ENCODE peak calls at places on chromosome 3, in four cellular contexts. R is heart left ventricle, Q is epithelial cell of esophagus, I is psoas muscle. T is an unnamed sample.

GRCh38 chr3:189766416-189766815 is 135.2 kb downstream of the TP63 start:
- DNase-seq in R (no peak), Q (peak), I (no peak), T (no peak)

GRCh38 chr3:61613666-61614065 is 52.3 kb downstream of the PTPRG start:
- DNase-seq in R (no peak), Q (no peak), I (no peak), T (no peak)

GRCh38 chr3:49120438-49121135 is at the start of gene USP19:
- DNase-seq in R (peak), Q (peak), I (peak), T (peak)

GRCh38 chr3:101936419-101937331 is 87.4 kb downstream of the NFKBIZ start:
- DNase-seq in R (no peak), Q (peak), I (no peak), T (no peak)

GRCh38 chr3:69090021-69090420 is 5.3 kb downstream of the ARL6IP5 start:
- DNase-seq in R (no peak), Q (peak), I (no peak), T (no peak)

GRCh38 chr3:113844622-113845222 is 6.1 kb downstream of the GRAMD1C start:
- DNase-seq in R (no peak), Q (peak), I (no peak), T (no peak)

GRCh38 chr3:48406443-48407431 is 23.1 kb downstream of the PLXNB1 start:
- DNase-seq in R (no peak), Q (no peak), I (no peak), T (peak)

GRCh38 chr3:8759038-8759755 is 10.2 kb downstream of the OXTR start:
- DNase-seq in R (no peak), Q (no peak), I (no peak), T (no peak)

GRCh38 chr3:129486057-129487035 is 42.1 kb upstream of the RHO start:
- DNase-seq in R (no peak), Q (peak), I (no peak), T (no peak)

GRCh38 chr3:127800508-127800907 is 21.8 kb downstream of the MGLL start:
- DNase-seq in R (no peak), Q (peak), I (no peak), T (no peak)

GRCh38 chr3:11367116-11367781 is 95.1 kb downstream of the ATG7 start:
- DNase-seq in R (peak), Q (peak), I (peak), T (no peak)

GRCh38 chr3:3191675-3192480 is 12.4 kb upstream of the CRBN start:
- DNase-seq in R (no peak), Q (no peak), I (no peak), T (no peak)

GRCh38 chr3:134370611-134371451 is 3.4 kb downstream of the AMOTL2 start:
- DNase-seq in R (no peak), Q (no peak), I (no peak), T (no peak)
- H3K4me3 ChIP-seq in R (peak), Q (no peak), I (peak), T (peak)

GRCh38 chr3:14145670-14146380 is 21.0 kb downstream of the TMEM43 start:
- DNase-seq in R (peak), Q (no peak), I (no peak), T (no peak)

GRCh38 chr3:14143271-14143605 is 18.4 kb downstream of the TMEM43 start:
- DNase-seq in R (no peak), Q (no peak), I (no peak), T (no peak)

GRCh38 chr3:14143826-14144225 is 19.0 kb downstream of the TMEM43 start:
- DNase-seq in R (no peak), Q (peak), I (no peak), T (no peak)

GRCh38 chr3:14145236-14145635 is 20.4 kb downstream of the TMEM43 start:
- DNase-seq in R (no peak), Q (no peak), I (no peak), T (no peak)

DNA sequence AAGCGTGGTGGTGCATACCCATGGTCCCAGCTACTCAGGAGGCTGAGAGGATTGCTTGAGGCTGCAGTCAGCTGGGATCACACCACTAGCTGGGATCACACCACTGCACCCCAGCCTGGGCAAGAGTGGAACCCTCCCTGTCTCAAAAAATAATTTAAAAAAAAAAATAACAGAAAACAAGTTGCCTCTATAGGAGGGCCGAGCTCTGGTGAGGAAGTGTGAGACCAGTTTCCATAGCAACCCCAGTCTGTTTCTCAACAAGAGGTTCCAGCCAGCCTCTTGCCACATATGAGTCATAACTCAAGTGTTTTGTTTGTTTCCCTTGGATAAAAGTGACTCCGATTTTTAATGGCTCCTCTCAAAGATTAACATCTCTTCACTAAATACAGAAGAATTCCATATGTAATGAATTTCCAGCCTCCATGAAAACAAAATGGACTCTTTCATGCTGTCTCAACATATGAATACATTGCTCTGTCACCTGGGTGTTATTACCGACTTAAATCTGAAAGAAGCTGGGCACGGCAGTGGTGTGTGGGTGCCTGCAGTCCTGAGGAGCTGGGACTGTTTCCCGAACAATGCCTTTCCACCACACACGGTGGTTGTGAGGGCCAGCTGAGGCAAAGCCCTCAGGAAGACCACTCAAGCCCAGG is 19.7 kb downstream of the TMEM43 start:
- DNase-seq in R (peak), Q (peak), I (no peak), T (peak)
- H3K4me3 ChIP-seq in R (peak), Q (no peak), I (peak), T (no peak)

DNA sequence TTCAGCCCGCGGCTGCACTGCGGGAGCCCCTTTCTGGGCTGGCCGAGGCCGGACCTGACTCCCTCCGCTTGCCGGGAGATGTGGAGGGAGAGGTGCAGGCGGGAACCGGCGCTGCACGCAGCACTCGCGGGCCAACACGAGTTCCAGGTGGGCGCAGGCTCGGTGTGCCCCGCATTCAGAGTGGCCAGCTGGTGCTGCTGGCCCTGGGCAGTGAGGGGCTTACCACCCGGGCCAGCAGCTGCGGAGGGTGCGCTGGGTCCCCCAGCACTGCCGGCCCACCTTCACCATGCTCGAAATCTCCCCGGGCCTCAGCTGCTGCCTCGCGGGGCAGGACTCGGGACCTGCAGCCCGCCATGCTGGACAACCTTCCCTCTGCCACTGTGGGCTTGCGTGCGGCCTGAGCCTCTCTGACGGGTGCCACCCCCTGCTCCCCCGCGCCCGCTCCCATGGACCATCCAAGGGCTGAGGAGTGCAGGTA is 733.5 kb upstream of the CCDC54 start:
- DNase-seq in R (no peak), Q (no peak), I (no peak), T (peak)
- H3K4me3 ChIP-seq in R (no peak), Q (no peak), I (no peak), T (no peak)

GRCh38 chr3:58627580-58627894 is 39.0 kb downstream of the FAM3D start:
- DNase-seq in R (peak), Q (no peak), I (no peak), T (no peak)

GRCh38 chr3:58627941-58628340 is 38.6 kb downstream of the FAM3D start:
- DNase-seq in R (no peak), Q (no peak), I (no peak), T (no peak)

GRCh38 chr3:58630081-58630709 is 36.4 kb downstream of the FAM3D start:
- DNase-seq in R (peak), Q (peak), I (no peak), T (no peak)

GRCh38 chr3:58629629-58630028 is 36.9 kb downstream of the FAM3D start:
- DNase-seq in R (no peak), Q (no peak), I (no peak), T (no peak)

DNA sequence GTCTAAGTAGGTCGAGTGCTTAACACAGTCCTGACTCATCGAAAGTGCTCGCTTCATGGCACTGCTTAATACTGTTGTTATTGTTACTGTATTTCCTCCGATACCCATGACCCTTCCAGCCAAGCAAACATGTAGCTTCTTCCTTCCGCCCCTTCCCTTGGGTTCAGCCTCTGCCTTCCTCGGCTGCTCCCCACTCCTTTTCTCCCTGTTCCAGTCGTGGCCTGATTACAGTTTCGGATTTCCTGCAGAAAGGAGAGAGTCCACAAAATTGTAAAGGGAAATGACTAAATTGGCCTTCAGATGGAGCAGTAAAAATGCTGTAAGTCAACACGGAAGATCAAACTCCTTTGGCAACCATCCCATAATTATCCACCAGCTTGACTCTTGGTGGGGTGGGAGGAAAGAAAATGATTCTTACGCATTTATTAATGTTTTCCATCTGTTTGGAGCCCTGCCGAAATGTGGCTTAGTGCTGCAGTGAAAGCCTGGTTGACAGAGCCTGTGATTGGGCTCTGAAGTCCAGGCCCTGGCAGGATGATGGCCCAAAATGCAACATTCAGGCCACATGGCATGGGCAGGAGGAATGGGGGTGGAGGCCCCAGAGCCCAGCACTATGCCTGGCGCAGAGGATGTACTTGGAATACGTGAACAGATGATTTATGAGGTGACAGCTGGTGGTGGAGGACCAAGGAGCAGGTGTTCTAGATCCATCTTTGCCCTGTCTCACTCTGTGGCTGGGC is 37.6 kb downstream of the FAM3D start:
- DNase-seq in R (peak), Q (no peak), I (no peak), T (no peak)
- H3K4me3 ChIP-seq in R (no peak), Q (no peak), I (no peak), T (no peak)

DNA sequence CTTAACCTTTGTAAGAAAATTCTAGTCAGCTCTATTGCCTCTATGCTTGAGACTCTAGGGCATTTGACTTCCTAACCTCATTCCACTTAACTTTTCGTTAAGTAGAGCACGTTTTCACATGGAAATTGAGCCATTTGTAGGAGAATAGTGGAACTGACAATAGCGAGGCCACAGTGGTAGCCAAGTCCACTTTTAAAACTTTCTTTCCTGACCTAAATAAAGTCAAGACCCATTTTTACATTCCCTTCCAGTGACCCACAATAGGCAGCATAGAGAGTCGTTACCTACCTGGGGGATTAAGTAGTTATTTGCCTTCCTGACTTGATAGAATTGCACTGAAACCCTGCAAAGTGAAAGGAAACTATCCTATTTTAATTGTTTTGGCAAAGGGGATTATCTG is 386.0 kb upstream of the NECTIN3 start:
- DNase-seq in R (no peak), Q (no peak), I (no peak), T (no peak)
- H3K4me3 ChIP-seq in R (no peak), Q (no peak), I (no peak), T (no peak)

DNA sequence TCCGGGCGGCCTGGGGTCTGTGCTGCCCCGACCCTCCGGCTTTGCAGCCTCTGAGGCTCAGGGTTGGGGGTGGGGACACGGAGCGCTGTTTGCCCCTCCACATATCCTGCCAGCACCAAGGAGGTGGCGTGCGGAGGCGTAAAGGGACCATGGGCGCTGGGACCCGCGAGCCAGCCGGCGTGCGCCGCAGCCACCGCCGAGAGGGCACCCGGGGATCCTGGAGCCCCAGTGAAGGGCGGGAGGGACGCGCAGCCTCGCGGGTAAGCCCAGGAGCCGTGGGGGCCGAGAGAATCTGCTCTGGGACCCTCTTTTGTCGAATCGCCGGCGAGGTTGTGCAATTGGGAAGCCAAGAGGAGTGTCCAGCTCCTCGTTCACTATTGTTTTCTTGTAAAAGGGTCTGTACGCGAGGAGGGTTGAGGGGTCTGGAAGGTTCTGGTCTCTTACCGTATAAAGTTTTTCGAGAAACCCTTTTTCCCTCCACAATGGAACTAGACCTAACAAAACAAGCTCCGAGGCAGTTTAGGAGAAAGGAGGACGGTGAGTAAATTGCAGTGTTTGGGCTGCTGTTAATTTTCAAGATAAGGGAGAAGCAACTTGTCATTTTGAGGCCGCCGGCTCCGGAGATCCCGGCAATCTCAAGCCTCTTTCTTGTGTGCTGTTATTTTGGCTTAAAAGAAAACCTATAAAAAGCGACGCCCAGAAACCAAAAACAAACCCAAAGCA is 29.9 kb upstream of the ST3GAL6 start:
- DNase-seq in R (peak), Q (peak), I (peak), T (peak)
- H3K4me3 ChIP-seq in R (peak), Q (peak), I (peak), T (peak)

DNA sequence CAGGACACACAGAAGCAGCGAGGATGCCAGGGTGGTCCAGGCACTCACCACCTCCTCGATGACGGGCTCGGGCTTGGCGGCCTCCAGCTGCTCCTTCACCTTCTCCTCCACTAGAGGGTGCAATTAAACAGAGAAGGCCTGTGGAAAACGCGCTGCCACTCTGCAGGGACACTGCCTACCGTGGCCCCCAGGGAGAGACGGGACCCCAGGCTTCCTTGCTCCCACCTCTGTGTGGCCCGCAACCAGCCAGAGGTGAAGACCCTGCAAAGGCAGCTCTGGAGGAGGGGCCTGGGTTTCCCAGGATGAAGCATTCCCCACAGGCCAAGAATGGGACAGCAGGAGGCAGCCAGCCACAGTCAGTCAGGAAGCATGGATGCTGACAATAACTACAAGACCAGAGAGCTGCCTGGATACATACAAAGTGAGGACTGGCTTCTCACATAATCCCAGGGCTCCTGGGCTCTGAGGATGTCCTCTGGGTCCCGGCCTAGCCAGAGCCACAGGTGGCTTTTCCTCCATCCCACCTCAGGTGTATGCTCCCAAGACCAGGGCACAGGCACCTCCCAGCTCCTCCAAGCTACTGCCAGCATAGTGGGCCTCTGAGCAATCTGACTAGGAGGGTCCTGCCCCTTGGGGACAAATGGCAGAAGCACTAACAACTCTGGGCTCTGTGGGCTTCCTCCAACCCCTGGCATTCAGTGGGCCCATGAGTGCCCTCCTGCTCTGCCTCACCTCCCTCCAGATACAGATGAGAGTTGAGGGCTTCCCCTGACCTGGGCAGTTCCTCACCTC is 46.2 kb downstream of the PTH1R start:
- DNase-seq in R (no peak), Q (peak), I (no peak), T (peak)
- H3K4me3 ChIP-seq in R (no peak), Q (no peak), I (no peak), T (no peak)

DNA sequence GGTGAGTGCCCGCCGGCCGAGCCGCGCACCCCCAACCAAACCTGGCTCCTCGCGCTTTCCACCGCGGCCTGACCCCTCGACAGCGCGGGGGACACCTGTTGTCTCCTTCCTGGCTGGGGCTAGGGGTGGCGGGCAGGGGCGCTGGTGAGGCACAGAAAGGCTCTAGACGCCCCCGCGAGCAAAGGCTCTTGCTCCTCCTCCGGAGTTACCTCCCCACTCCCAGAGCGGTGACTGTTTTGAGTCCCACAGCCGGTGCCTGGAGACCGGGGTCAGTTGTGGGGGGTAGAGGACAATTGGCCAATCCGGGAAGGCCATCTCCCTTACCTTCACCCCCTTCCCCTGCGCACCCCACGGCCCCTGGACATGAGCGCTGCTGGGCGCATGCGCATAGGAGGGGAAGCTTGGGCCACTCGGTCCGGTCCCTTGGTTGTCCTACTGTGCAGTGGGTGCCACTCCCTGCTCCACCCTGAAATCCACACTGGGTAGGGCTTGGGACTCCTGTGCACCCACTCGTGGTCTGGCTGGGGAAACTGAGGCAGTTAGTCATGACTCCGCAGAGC is 554 bp downstream of the CHST13 start:
- DNase-seq in R (no peak), Q (no peak), I (no peak), T (peak)
- H3K4me3 ChIP-seq in R (peak), Q (peak), I (peak), T (peak)

GRCh38 chr3:185153861-185154629 is 1.2 kb upstream of the C3orf70 start:
- DNase-seq in R (no peak), Q (no peak), I (no peak), T (no peak)
- H3K4me3 ChIP-seq in R (peak), Q (no peak), I (peak), T (no peak)

GRCh38 chr3:119808843-119809242 is 26.9 kb downstream of the NR1I2 start:
- DNase-seq in R (no peak), Q (no peak), I (no peak), T (no peak)

GRCh38 chr3:119808244-119808643 is 26.3 kb downstream of the NR1I2 start:
- DNase-seq in R (no peak), Q (no peak), I (no peak), T (no peak)

GRCh38 chr3:119812491-119813058 is 30.7 kb downstream of the NR1I2 start:
- DNase-seq in R (peak), Q (no peak), I (no peak), T (peak)

GRCh38 chr3:119809249-119810017 is 27.5 kb downstream of the NR1I2 start:
- DNase-seq in R (no peak), Q (no peak), I (no peak), T (no peak)

GRCh38 chr3:119810018-119810435 is 28.1 kb downstream of the NR1I2 start:
- DNase-seq in R (peak), Q (peak), I (peak), T (peak)
- H3K4me3 ChIP-seq in R (peak), Q (peak), I (peak), T (peak)

T was measured in right lobe of liver.